ENCODE peak calls at places on chromosome 6, in four cellular contexts. One of them, this sample, is unnamed.

GRCh38 chr6:34610819-34611477 is 54.8 kb upstream of the SPDEF start:
- DNase-seq in ACHN: no peak
- DNase-seq in fibroblast of lung: peak; percentile 91
- DNase-seq in HTR-8/SVneo: peak; percentile 59
- DNase-seq in this sample: peak; percentile 89

GRCh38 chr6:5389086-5389745 is 127.9 kb downstream of the FARS2 start:
- DNase-seq in ACHN: no peak
- DNase-seq in fibroblast of lung: no peak
- DNase-seq in HTR-8/SVneo: no peak
- DNase-seq in this sample: no peak

GRCh38 chr6:144479991-144480390 is 194.9 kb downstream of the UTRN start:
- DNase-seq in ACHN: no peak
- DNase-seq in fibroblast of lung: no peak
- DNase-seq in HTR-8/SVneo: no peak
- DNase-seq in this sample: no peak

GRCh38 chr6:169824848-169825557 is 73.6 kb downstream of the ERMARD start:
- DNase-seq in ACHN: no peak
- DNase-seq in fibroblast of lung: no peak
- DNase-seq in HTR-8/SVneo: no peak
- DNase-seq in this sample: no peak

GRCh38 chr6:113901482-113901881 is 44.3 kb downstream of the MARCKS start:
- DNase-seq in ACHN: no peak
- DNase-seq in fibroblast of lung: peak; percentile 12
- DNase-seq in HTR-8/SVneo: no peak
- DNase-seq in this sample: peak; percentile 57

GRCh38 chr6:123808556-123808955 is 4.9 kb downstream of the NKAIN2 start:
- DNase-seq in ACHN: peak; percentile 64
- DNase-seq in fibroblast of lung: no peak
- DNase-seq in HTR-8/SVneo: no peak
- DNase-seq in this sample: no peak

GRCh38 chr6:1201547-1202200 is 110.2 kb upstream of the FOXQ1 start:
- DNase-seq in ACHN: no peak
- DNase-seq in fibroblast of lung: no peak
- DNase-seq in HTR-8/SVneo: no peak
- DNase-seq in this sample: no peak

GRCh38 chr6:135037541-135037940 is 17.1 kb downstream of the HBS1L start:
- DNase-seq in ACHN: no peak
- DNase-seq in fibroblast of lung: no peak
- DNase-seq in HTR-8/SVneo: no peak
- DNase-seq in this sample: no peak

GRCh38 chr6:29824144-29824543 is 3.5 kb upstream of the HLA-G start:
- DNase-seq in ACHN: no peak
- DNase-seq in fibroblast of lung: no peak
- DNase-seq in HTR-8/SVneo: no peak
- DNase-seq in this sample: no peak

GRCh38 chr6:24683297-24684296 is 16.7 kb downstream of the ACOT13 start:
- DNase-seq in ACHN: no peak
- DNase-seq in fibroblast of lung: no peak
- DNase-seq in HTR-8/SVneo: no peak
- DNase-seq in this sample: no peak

GRCh38 chr6:153729189-153729588 is 309.9 kb upstream of the OPRM1 start:
- DNase-seq in ACHN: no peak
- DNase-seq in fibroblast of lung: no peak
- DNase-seq in HTR-8/SVneo: no peak
- DNase-seq in this sample: no peak

GRCh38 chr6:106085984-106086832 is at the start of gene PRDM1:
- DNase-seq in ACHN: peak; percentile 72
- DNase-seq in fibroblast of lung: peak; percentile 61
- DNase-seq in HTR-8/SVneo: peak; percentile 64
- DNase-seq in this sample: peak; percentile 64

GRCh38 chr6:24710519-24711303 is 8.2 kb downstream of the C6orf62 start:
- DNase-seq in ACHN: no peak
- DNase-seq in fibroblast of lung: no peak
- DNase-seq in HTR-8/SVneo: no peak
- DNase-seq in this sample: no peak

GRCh38 chr6:106579281-106579680 is 50.0 kb downstream of the RTN4IP1 start:
- DNase-seq in ACHN: no peak
- DNase-seq in fibroblast of lung: no peak
- DNase-seq in HTR-8/SVneo: no peak
- DNase-seq in this sample: no peak